ENCODE peak calls at places on chromosome 2, in ten cellular contexts. G, R, T, O, Q, F, N, Z, W and S are unnamed samples.
A peak's percentile ranks its signal among the peaks of the same experiment; 100 is the strongest.

GRCh38 chr2:2014251-2014761 is 270.0 kb upstream of the PXDN start:
- DNase-seq in G (no peak), R (no peak), T (peak; percentile 18), O (no peak), Q (no peak), F (no peak), N (no peak), Z (no peak), W (peak; percentile 18), S (no peak)

GRCh38 chr2:67043781-67044478 is 353.2 kb upstream of the ETAA1 start:
- DNase-seq in G (no peak), R (no peak), T (no peak), O (no peak), Q (no peak), F (no peak), N (no peak), Z (no peak), W (no peak), S (no peak)

GRCh38 chr2:216507220-216508143 is 8.8 kb downstream of the RPL37A start:
- DNase-seq in G (no peak), R (no peak), T (peak; percentile 44), O (no peak), Q (no peak), F (no peak), N (no peak), Z (no peak), W (no peak), S (no peak)

GRCh38 chr2:231780123-231780908 is 766 bp downstream of the PDE6D start:
- DNase-seq in G (peak; percentile 68), R (peak; percentile 20), T (peak; percentile 65), O (no peak), Q (no peak), F (peak; percentile 34), N (no peak), Z (peak; percentile 17), W (peak; percentile 21), S (no peak)

GRCh38 chr2:238379096-238379810 is 47.5 kb upstream of the ASB1 start:
- DNase-seq in G (no peak), R (no peak), T (no peak), O (no peak), Q (no peak), F (peak; percentile 77), N (no peak), Z (no peak), W (no peak), S (no peak)

GRCh38 chr2:106065268-106065982 is 128.7 kb downstream of the UXS1 start:
- DNase-seq in G (peak; percentile 82), R (no peak), T (peak; percentile 7), O (no peak), Q (no peak), F (no peak), N (peak; percentile 24), Z (peak; percentile 30), W (peak; percentile 24), S (no peak)

GRCh38 chr2:144430722-144431163 is 89.2 kb downstream of the ZEB2 start:
- DNase-seq in G (no peak), R (no peak), T (no peak), O (no peak), Q (no peak), F (peak; percentile 65), N (no peak), Z (no peak), W (no peak), S (no peak)

GRCh38 chr2:162106146-162106551 is 32.1 kb upstream of the DPP4 start:
- DNase-seq in G (no peak), R (no peak), T (no peak), O (no peak), Q (no peak), F (peak; percentile 25), N (no peak), Z (no peak), W (no peak), S (no peak)

GRCh38 chr2:15944325-15945017 is 4.1 kb downstream of the MYCN start:
- DNase-seq in G (no peak), R (no peak), T (no peak), O (no peak), Q (no peak), F (no peak), N (no peak), Z (no peak), W (no peak), S (no peak)

GRCh38 chr2:15946983-15947382 is 6.6 kb downstream of the MYCN start:
- DNase-seq in G (no peak), R (no peak), T (no peak), O (no peak), Q (no peak), F (no peak), N (no peak), Z (no peak), W (no peak), S (no peak)

GRCh38 chr2:15943914-15944313 is 3.6 kb downstream of the MYCN start:
- DNase-seq in G (no peak), R (no peak), T (no peak), O (no peak), Q (no peak), F (no peak), N (no peak), Z (no peak), W (peak; percentile 29), S (no peak)

GRCh38 chr2:15947431-15947830 is 7.1 kb downstream of the MYCN start:
- DNase-seq in G (no peak), R (no peak), T (no peak), O (no peak), Q (no peak), F (no peak), N (no peak), Z (no peak), W (no peak), S (no peak)

DNA sequence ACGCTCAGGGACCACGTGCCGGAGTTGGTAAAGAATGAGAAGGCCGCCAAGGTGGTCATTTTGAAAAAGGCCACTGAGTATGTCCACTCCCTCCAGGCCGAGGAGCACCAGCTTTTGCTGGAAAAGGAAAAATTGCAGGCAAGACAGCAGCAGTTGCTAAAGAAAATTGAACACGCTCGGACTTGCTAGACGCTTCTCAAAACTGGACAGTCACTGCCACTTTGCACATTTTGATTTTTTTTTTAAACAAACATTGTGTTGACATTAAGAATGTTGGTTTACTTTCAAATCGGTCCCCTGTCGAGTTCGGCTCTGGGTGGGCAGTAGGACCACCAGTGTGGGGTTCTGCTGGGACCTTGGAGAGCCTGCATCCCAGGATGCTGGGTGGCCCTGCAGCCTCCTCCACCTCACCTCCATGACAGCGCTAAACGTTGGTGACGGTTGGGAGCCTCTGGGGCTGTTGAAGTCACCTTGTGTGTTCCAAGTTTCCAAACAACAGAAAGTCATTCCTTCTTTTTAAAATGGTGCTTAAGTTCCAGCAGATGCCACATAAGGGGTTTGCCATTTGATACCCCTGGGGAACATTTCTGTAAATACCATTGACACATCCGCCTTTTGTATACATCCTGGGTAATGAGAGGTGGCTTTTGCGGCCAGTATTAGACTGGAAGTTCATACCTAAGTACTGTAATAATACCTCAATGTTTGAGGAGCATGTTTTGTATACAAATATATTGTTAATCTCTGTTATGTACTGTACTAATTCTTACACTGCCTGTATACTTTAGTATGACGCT is 5.8 kb downstream of the MYCN start:
- DNase-seq in G (no peak), R (no peak), T (no peak), O (no peak), Q (no peak), F (no peak), N (no peak), Z (no peak), W (no peak), S (no peak)
- H3K36me3 ChIP-seq in G (peaks cover 7% of the 10 kb centered on the region), R (no peaks in the 10 kb centered on the region), T (peaks cover 5% of the 10 kb centered on the region), O (no peaks in the 10 kb centered on the region), Q (no peaks in the 10 kb centered on the region), F (no peaks in the 10 kb centered on the region), N (no peaks in the 10 kb centered on the region), Z (no peaks in the 10 kb centered on the region), W (no peaks in the 10 kb centered on the region), S (no peaks in the 10 kb centered on the region)

GRCh38 chr2:28101123-28101522 is 210.6 kb downstream of the BABAM2 start:
- DNase-seq in G (no peak), R (no peak), T (no peak), O (no peak), Q (no peak), F (peak; percentile 35), N (no peak), Z (no peak), W (no peak), S (no peak)

GRCh38 chr2:28101892-28102291 is 211.4 kb downstream of the BABAM2 start:
- DNase-seq in G (no peak), R (no peak), T (no peak), O (no peak), Q (no peak), F (no peak), N (no peak), Z (no peak), W (no peak), S (no peak)

GRCh38 chr2:28102455-28102874 is 211.9 kb downstream of the BABAM2 start:
- DNase-seq in G (no peak), R (no peak), T (no peak), O (no peak), Q (no peak), F (peak; percentile 86), N (no peak), Z (no peak), W (no peak), S (no peak)

GRCh38 chr2:28108143-28108542 is 217.6 kb downstream of the BABAM2 start:
- DNase-seq in G (no peak), R (no peak), T (no peak), O (no peak), Q (no peak), F (no peak), N (no peak), Z (no peak), W (no peak), S (no peak)

GRCh38 chr2:28103611-28104010 is 213.1 kb downstream of the BABAM2 start:
- DNase-seq in G (no peak), R (no peak), T (no peak), O (no peak), Q (no peak), F (no peak), N (no peak), Z (no peak), W (no peak), S (no peak)
- H3K27ac ChIP-seq in G (no peak overlapping the region), R (no peak overlapping the region), T (no peak overlapping the region), O (no peak overlapping the region), Q (no peak overlapping the region), F (peak overlapping the region; percentile 57), N (no peak overlapping the region), Z (peak overlapping the region; percentile 72), W (no peak overlapping the region), S (no peak overlapping the region)

DNA sequence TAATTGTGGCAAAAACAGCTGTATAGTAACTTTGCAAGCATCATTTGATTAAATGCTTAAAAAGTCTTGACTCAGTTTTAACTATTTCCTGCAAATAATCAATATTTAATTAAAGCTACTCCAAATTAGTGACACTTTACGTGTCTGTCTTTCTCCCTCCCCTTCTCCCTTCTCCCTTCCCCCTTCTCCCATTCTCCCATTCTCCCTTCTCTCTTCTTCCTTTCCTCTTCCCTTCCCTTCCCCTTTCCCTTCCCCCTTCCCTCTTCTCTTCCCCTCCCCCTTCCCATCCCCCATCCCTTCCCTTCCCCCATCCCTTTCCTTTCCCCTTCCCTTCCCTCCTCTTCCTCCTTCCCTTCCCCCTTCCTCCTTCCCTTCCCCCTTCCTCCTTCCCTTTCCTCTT is 76.9 kb downstream of the MSH2 start:
- DNase-seq in G (no peak), R (no peak), T (no peak), O (no peak), Q (no peak), F (no peak), N (no peak), Z (no peak), W (no peak), S (no peak)
- H3K36me3 ChIP-seq in G (peaks cover 10% of the 10 kb centered on the region), R (no peaks in the 10 kb centered on the region), T (peaks cover 3% of the 10 kb centered on the region), O (no peaks in the 10 kb centered on the region), Q (peaks cover 76% of the 10 kb centered on the region), F (peaks cover 3% of the 10 kb centered on the region), N (peaks cover 9% of the 10 kb centered on the region), Z (peaks cover 50% of the 10 kb centered on the region), W (no peaks in the 10 kb centered on the region), S (peaks cover 7% of the 10 kb centered on the region)

GRCh38 chr2:62465741-62466500 is 40.1 kb downstream of the TMEM17 start:
- DNase-seq in G (peak; percentile 41), R (no peak), T (no peak), O (no peak), Q (no peak), F (no peak), N (no peak), Z (no peak), W (no peak), S (no peak)
- H3K27ac ChIP-seq in G (no peak overlapping the region), R (no peak overlapping the region), T (no peak overlapping the region), O (peak overlapping the region; percentile 54), Q (peak overlapping the region; percentile 70), F (no peak overlapping the region), N (no peak overlapping the region), Z (no peak overlapping the region), W (no peak overlapping the region), S (no peak overlapping the region)